ENCODE peak calls at places on chromosome 18, in four cellular contexts. One of them, this sample, is unnamed.
A peak's percentile ranks its signal among the peaks of the same experiment; 100 is the strongest.

GRCh38 chr18:22634464-22634863 is 216.7 kb upstream of the CTAGE1 start:
- DNase-seq in stomach: no peak
- DNase-seq in GM13976: no peak
- DNase-seq in cardiac fibroblast: no peak
- DNase-seq in this sample: no peak

GRCh38 chr18:55318864-55319516 is 269.0 kb downstream of the TCF4 start:
- DNase-seq in cardiac fibroblast: peak; percentile 65
- DNase-seq in GM13976: no peak
- DNase-seq in stomach: no peak
- DNase-seq in this sample: no peak

GRCh38 chr18:46683252-46683651 is 26.2 kb upstream of the LOXHD1 start:
- DNase-seq in GM13976: no peak
- DNase-seq in stomach: no peak
- DNase-seq in cardiac fibroblast: no peak
- DNase-seq in this sample: no peak

GRCh38 chr18:55189972-55190371 is 230.7 kb upstream of the CCDC68 start:
- DNase-seq in cardiac fibroblast: no peak
- DNase-seq in GM13976: no peak
- DNase-seq in stomach: no peak
- DNase-seq in this sample: no peak

GRCh38 chr18:24499814-24500601 is 39.6 kb downstream of the HRH4 start:
- DNase-seq in stomach: no peak
- DNase-seq in GM13976: no peak
- DNase-seq in cardiac fibroblast: no peak
- DNase-seq in this sample: no peak

GRCh38 chr18:62524443-62525200 is 1.8 kb downstream of the ZCCHC2 start:
- DNase-seq in stomach: peak; percentile 73
- DNase-seq in GM13976: peak; percentile 64
- DNase-seq in cardiac fibroblast: peak; percentile 48
- DNase-seq in this sample: peak; percentile 54

GRCh38 chr18:37445368-37445767 is 120.2 kb downstream of the CELF4 start:
- DNase-seq in GM13976: no peak
- DNase-seq in cardiac fibroblast: no peak
- DNase-seq in stomach: no peak
- DNase-seq in this sample: no peak

GRCh38 chr18:55262021-55262560 is 302.8 kb upstream of the CCDC68 start:
- DNase-seq in GM13976: no peak
- DNase-seq in cardiac fibroblast: no peak
- DNase-seq in stomach: no peak
- DNase-seq in this sample: no peak

GRCh38 chr18:53458266-53458665 is 766.2 kb downstream of the MBD2 start:
- DNase-seq in GM13976: no peak
- DNase-seq in stomach: no peak
- DNase-seq in cardiac fibroblast: peak; percentile 13
- DNase-seq in this sample: no peak

GRCh38 chr18:72922895-72923294 is 55.1 kb upstream of the NETO1 start:
- DNase-seq in GM13976: no peak
- DNase-seq in cardiac fibroblast: no peak
- DNase-seq in stomach: no peak
- DNase-seq in this sample: no peak

GRCh38 chr18:7748252-7749000 is 181.3 kb downstream of the PTPRM start:
- DNase-seq in stomach: no peak
- DNase-seq in cardiac fibroblast: no peak
- DNase-seq in GM13976: no peak
- DNase-seq in this sample: no peak

GRCh38 chr18:46406539-46406932 is 250.5 kb downstream of the LOXHD1 start:
- DNase-seq in stomach: no peak
- DNase-seq in cardiac fibroblast: no peak
- DNase-seq in GM13976: no peak
- DNase-seq in this sample: no peak

GRCh38 chr18:46385124-46385523 is 271.9 kb downstream of the LOXHD1 start:
- DNase-seq in GM13976: no peak
- DNase-seq in cardiac fibroblast: no peak
- DNase-seq in stomach: no peak
- DNase-seq in this sample: no peak

GRCh38 chr18:69400253-69400975 is at the start of gene DOK6:
- DNase-seq in stomach: no peak
- DNase-seq in GM13976: peak; percentile 33
- DNase-seq in cardiac fibroblast: peak; percentile 84
- DNase-seq in this sample: no peak

GRCh38 chr18:78496095-78496494 is 483.5 kb upstream of the SALL3 start:
- DNase-seq in stomach: no peak
- DNase-seq in cardiac fibroblast: no peak
- DNase-seq in GM13976: no peak
- DNase-seq in this sample: no peak

GRCh38 chr18:66235206-66235605 is 368.7 kb downstream of the CDH19 start:
- DNase-seq in stomach: no peak
- DNase-seq in cardiac fibroblast: no peak
- DNase-seq in GM13976: no peak
- DNase-seq in this sample: no peak

GRCh38 chr18:52481116-52481515 is 141.1 kb downstream of the DCC start:
- DNase-seq in stomach: peak; percentile 81
- DNase-seq in cardiac fibroblast: no peak
- DNase-seq in GM13976: no peak
- DNase-seq in this sample: no peak

GRCh38 chr18:55547705-55548056 is 40.3 kb downstream of the TCF4 start:
- DNase-seq in GM13976: no peak
- DNase-seq in stomach: no peak
- DNase-seq in cardiac fibroblast: no peak
- DNase-seq in this sample: no peak

GRCh38 chr18:59718108-59719057 is 21.2 kb upstream of the CCBE1 start:
- DNase-seq in stomach: no peak
- DNase-seq in GM13976: no peak
- DNase-seq in cardiac fibroblast: peak; percentile 78
- DNase-seq in this sample: no peak

GRCh38 chr18:72152935-72153334 is 391.2 kb downstream of the CBLN2 start:
- DNase-seq in stomach: no peak
- DNase-seq in GM13976: no peak
- DNase-seq in cardiac fibroblast: no peak
- DNase-seq in this sample: no peak

GRCh38 chr18:33195795-33196194 is 244.7 kb downstream of the CCDC178 start:
- DNase-seq in GM13976: no peak
- DNase-seq in cardiac fibroblast: no peak
- DNase-seq in stomach: no peak
- DNase-seq in this sample: no peak

GRCh38 chr18:59033361-59033760 is 106.3 kb upstream of the SEC11C start:
- DNase-seq in GM13976: no peak
- DNase-seq in stomach: no peak
- DNase-seq in cardiac fibroblast: no peak
- DNase-seq in this sample: no peak

GRCh38 chr18:31565782-31566512 is 25.7 kb upstream of the TTR start:
- DNase-seq in cardiac fibroblast: no peak
- DNase-seq in stomach: no peak
- DNase-seq in GM13976: no peak
- DNase-seq in this sample: no peak

GRCh38 chr18:12283256-12283655 is 24.8 kb upstream of the TUBB6 start:
- DNase-seq in cardiac fibroblast: peak; percentile 36
- DNase-seq in GM13976: no peak
- DNase-seq in stomach: no peak
- DNase-seq in this sample: no peak

GRCh38 chr18:24270358-24270936 is 127.2 kb downstream of the OSBPL1A start:
- DNase-seq in stomach: no peak
- DNase-seq in cardiac fibroblast: no peak
- DNase-seq in GM13976: no peak
- DNase-seq in this sample: no peak

GRCh38 chr18:57569133-57569532 is 17.4 kb downstream of the FECH start:
- DNase-seq in GM13976: no peak
- DNase-seq in cardiac fibroblast: no peak
- DNase-seq in stomach: no peak
- DNase-seq in this sample: no peak

GRCh38 chr18:45998244-45998643 is 31.1 kb upstream of the EPG5 start:
- DNase-seq in GM13976: peak; percentile 37
- DNase-seq in stomach: no peak
- DNase-seq in cardiac fibroblast: no peak
- DNase-seq in this sample: peak; percentile 19

GRCh38 chr18:67845035-67845434 is 328.5 kb upstream of the DSEL start:
- DNase-seq in GM13976: no peak
- DNase-seq in cardiac fibroblast: peak; percentile 39
- DNase-seq in stomach: no peak
- DNase-seq in this sample: no peak

GRCh38 chr18:69774831-69775230 is 172.8 kb downstream of the CD226 start:
- DNase-seq in stomach: no peak
- DNase-seq in cardiac fibroblast: peak; percentile 44
- DNase-seq in GM13976: no peak
- DNase-seq in this sample: no peak

GRCh38 chr18:30970201-30970816 is 72.2 kb downstream of the DSC3 start:
- DNase-seq in GM13976: no peak
- DNase-seq in stomach: no peak
- DNase-seq in cardiac fibroblast: peak; percentile 51
- DNase-seq in this sample: no peak

GRCh38 chr18:78430171-78430857 is 549.3 kb upstream of the SALL3 start:
- DNase-seq in stomach: no peak
- DNase-seq in cardiac fibroblast: no peak
- DNase-seq in GM13976: no peak
- DNase-seq in this sample: no peak

GRCh38 chr18:59865241-59865986 is 34.4 kb upstream of the PMAIP1 start:
- DNase-seq in GM13976: no peak
- DNase-seq in stomach: no peak
- DNase-seq in cardiac fibroblast: no peak
- DNase-seq in this sample: no peak

GRCh38 chr18:66635342-66635741 is 31.5 kb upstream of the CDH19 start:
- DNase-seq in stomach: no peak
- DNase-seq in GM13976: no peak
- DNase-seq in cardiac fibroblast: no peak
- DNase-seq in this sample: no peak

GRCh38 chr18:57276720-57277284 is 75.6 kb upstream of the ST8SIA3 start:
- DNase-seq in cardiac fibroblast: no peak
- DNase-seq in stomach: no peak
- DNase-seq in GM13976: no peak
- DNase-seq in this sample: no peak

GRCh38 chr18:39742015-39742466 is 2176.4 kb upstream of the CELF4 start:
- DNase-seq in GM13976: no peak
- DNase-seq in stomach: no peak
- DNase-seq in cardiac fibroblast: no peak
- DNase-seq in this sample: no peak

GRCh38 chr18:4017479-4017878 is 437.6 kb downstream of the DLGAP1 start:
- DNase-seq in GM13976: peak; percentile 32
- DNase-seq in stomach: no peak
- DNase-seq in cardiac fibroblast: peak; percentile 7
- DNase-seq in this sample: peak; percentile 30

GRCh38 chr18:79483971-79484491 is 88.3 kb downstream of the NFATC1 start:
- DNase-seq in cardiac fibroblast: no peak
- DNase-seq in stomach: no peak
- DNase-seq in GM13976: no peak
- DNase-seq in this sample: no peak

GRCh38 chr18:48876590-48876989 is 74.2 kb downstream of the SMAD7 start:
- DNase-seq in cardiac fibroblast: no peak
- DNase-seq in stomach: no peak
- DNase-seq in GM13976: no peak
- DNase-seq in this sample: no peak
- TF ChIP-seq CTCF in cardiac fibroblast: no peak
- TF ChIP-seq CTCF in stomach: no peak
- TF ChIP-seq CTCF in GM13976: no peak
- TF ChIP-seq CTCF in this sample: no peak

GRCh38 chr18:28110924-28111323 is 66.0 kb downstream of the CDH2 start:
- DNase-seq in GM13976: no peak
- DNase-seq in stomach: no peak
- DNase-seq in cardiac fibroblast: no peak
- DNase-seq in this sample: no peak

GRCh38 chr18:28112056-28112470 is 64.9 kb downstream of the CDH2 start:
- DNase-seq in stomach: no peak
- DNase-seq in GM13976: no peak
- DNase-seq in cardiac fibroblast: peak; percentile 70
- DNase-seq in this sample: no peak

GRCh38 chr18:28108254-28108653 is 68.7 kb downstream of the CDH2 start:
- DNase-seq in GM13976: no peak
- DNase-seq in stomach: no peak
- DNase-seq in cardiac fibroblast: no peak
- DNase-seq in this sample: no peak

GRCh38 chr18:28109781-28110460 is 67.0 kb downstream of the CDH2 start:
- DNase-seq in stomach: no peak
- DNase-seq in cardiac fibroblast: peak; percentile 25
- DNase-seq in GM13976: no peak
- DNase-seq in this sample: no peak

GRCh38 chr18:28108801-28109200 is 68.1 kb downstream of the CDH2 start:
- DNase-seq in cardiac fibroblast: peak; percentile 53
- DNase-seq in GM13976: no peak
- DNase-seq in stomach: no peak
- DNase-seq in this sample: no peak
- TF ChIP-seq CTCF in cardiac fibroblast: no peak
- TF ChIP-seq CTCF in GM13976: no peak
- TF ChIP-seq CTCF in stomach: no peak
- TF ChIP-seq CTCF in this sample: no peak

GRCh38 chr18:9403795-9404564 is 69.4 kb downstream of the TWSG1 start:
- DNase-seq in cardiac fibroblast: no peak
- DNase-seq in stomach: no peak
- DNase-seq in GM13976: no peak
- DNase-seq in this sample: no peak
- TF ChIP-seq CTCF in cardiac fibroblast: no peak
- TF ChIP-seq CTCF in stomach: no peak
- TF ChIP-seq CTCF in GM13976: peak; percentile 25
- TF ChIP-seq CTCF in this sample: peak; percentile 16

DNA sequence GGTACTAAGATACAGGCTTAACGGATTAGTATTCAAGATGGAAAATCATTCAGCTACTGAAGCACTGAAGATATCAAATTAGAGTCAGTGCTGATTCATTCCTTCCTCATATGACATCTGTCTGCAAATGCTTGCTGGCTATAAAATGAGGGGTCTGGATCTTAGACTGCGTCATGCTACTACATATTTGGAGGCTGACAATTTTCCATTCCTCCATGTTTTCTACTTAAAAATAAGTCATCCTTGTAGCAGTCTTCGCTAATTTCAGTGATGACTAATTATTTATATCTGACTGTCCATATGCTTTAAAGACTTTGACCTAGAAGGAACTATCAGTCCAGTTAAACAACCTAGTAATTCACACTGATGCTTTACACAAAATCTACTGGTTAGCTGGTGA is 233.3 kb downstream of the RIT2 start:
- DNase-seq in stomach: no peak
- DNase-seq in cardiac fibroblast: no peak
- DNase-seq in GM13976: no peak
- DNase-seq in this sample: no peak
- TF ChIP-seq CTCF in stomach: no peak
- TF ChIP-seq CTCF in cardiac fibroblast: no peak
- TF ChIP-seq CTCF in GM13976: no peak
- TF ChIP-seq CTCF in this sample: no peak

GRCh38 chr18:63949068-63949737 is at the start of gene HMSD:
- DNase-seq in stomach: peak; percentile 61
- DNase-seq in cardiac fibroblast: peak; percentile 36
- DNase-seq in GM13976: peak; percentile 86
- DNase-seq in this sample: peak; percentile 83
- TF ChIP-seq CTCF in stomach: no peak
- TF ChIP-seq CTCF in cardiac fibroblast: peak; percentile 33
- TF ChIP-seq CTCF in GM13976: no peak
- TF ChIP-seq CTCF in this sample: peak; percentile 40